ENCODE peak calls at places on chromosomes 13 and 19, in seven cellular contexts. R is body of pancreas, U is H54, S is IMR-90, Q is sigmoid colon, K is upper lobe of left lung, G is H1. M is an unnamed sample.

GRCh38 chr19:18293642-18294466 is 12.4 kb upstream of the JUND start:
- DNase-seq in K (no peak), Q (no peak), U (no peak), G (no peak), R (no peak), S (no peak), M (no peak)

GRCh38 chr13:29861694-29862110 is 11.3 kb upstream of the UBL3 start:
- DNase-seq in U (no peak), K (no peak), G (no peak), S (peak; percentile 97), Q (no peak), R (no peak), M (peak; percentile 51)

GRCh38 chr19:29658221-29658991 is 6.9 kb upstream of the PLEKHF1 start:
- DNase-seq in R (no peak), S (peak; percentile 38), Q (peak; percentile 18), U (no peak), G (no peak), K (no peak), M (no peak)

GRCh38 chr19:55255618-55256423 is 3.0 kb downstream of the PPP6R1 start:
- DNase-seq in S (peak; percentile 60), R (no peak), G (no peak), Q (no peak), U (peak; percentile 97), K (no peak), M (peak; percentile 85)

GRCh38 chr13:85541476-85541875 is 257.7 kb downstream of the SLITRK6 start:
- DNase-seq in K (no peak), U (no peak), R (no peak), Q (no peak), S (no peak), G (no peak), M (no peak)

GRCh38 chr19:49390978-49391304 is 2.9 kb downstream of the KASH5 start:
- DNase-seq in G (no peak), U (no peak), S (no peak), K (no peak), R (peak; percentile 88), Q (no peak), M (no peak)

GRCh38 chr19:41325947-41326706 is 16.2 kb downstream of the CCDC97 start:
- DNase-seq in K (no peak), G (peak; percentile 53), Q (no peak), U (no peak), R (peak; percentile 44), S (peak; percentile 80), M (no peak)

GRCh38 chr13:110409581-110409992 is 102.5 kb downstream of the COL4A2 start:
- DNase-seq in S (peak; percentile 68), R (no peak), G (no peak), K (no peak), U (peak; percentile 91), Q (no peak), M (no peak)

GRCh38 chr19:50430888-50431342 is 1.8 kb upstream of the MYBPC2 start:
- DNase-seq in U (no peak), K (no peak), R (no peak), Q (no peak), S (no peak), G (no peak), M (no peak)

GRCh38 chr19:41307090-41307875 is 2.7 kb upstream of the CCDC97 start:
- DNase-seq in R (no peak), Q (no peak), S (no peak), G (no peak), K (no peak), U (no peak), M (no peak)

GRCh38 chr19:55581145-55581827 is 638 bp upstream of the ZNF579 start:
- DNase-seq in R (no peak), U (no peak), G (peak; percentile 75), S (no peak), Q (no peak), K (no peak), M (no peak)

GRCh38 chr13:38372818-38373217 is 23.2 kb downstream of the UFM1 start:
- DNase-seq in S (no peak), U (no peak), R (no peak), Q (no peak), G (no peak), K (no peak), M (no peak)

GRCh38 chr13:50174630-50175029 is 159.4 kb downstream of the KCNRG start:
- DNase-seq in Q (no peak), R (no peak), S (no peak), G (no peak), U (no peak), K (no peak), M (no peak)

GRCh38 chr19:1533510-1534150 is 9.8 kb downstream of the PLK5 start:
- DNase-seq in R (no peak), S (no peak), K (no peak), U (no peak), Q (no peak), G (no peak), M (no peak)

GRCh38 chr13:18996221-18996620 is 185.4 kb downstream of the TUBA3C start:
- DNase-seq in R (no peak), Q (no peak), U (no peak), K (no peak), S (no peak), G (no peak), M (no peak)

GRCh38 chr19:50046649-50047503 is 21.1 kb downstream of the ZNF473 start:
- DNase-seq in K (peak; percentile 59), U (no peak), Q (peak; percentile 70), R (peak; percentile 72), G (peak; percentile 84), S (peak; percentile 18), M (no peak)

GRCh38 chr13:42119875-42120274 is 71.4 kb downstream of the DGKH start:
- DNase-seq in S (no peak), K (no peak), R (no peak), U (no peak), G (no peak), Q (no peak), M (no peak)

GRCh38 chr19:47230122-47230920 is 678 bp downstream of the BBC3 start:
- DNase-seq in S (peak; percentile 18), U (no peak), Q (peak; percentile 84), K (peak; percentile 72), R (peak; percentile 76), G (peak; percentile 93), M (no peak)

GRCh38 chr19:47231215-47232054 is 436 bp upstream of the BBC3 start:
- DNase-seq in R (peak; percentile 94), K (peak; percentile 95), Q (peak; percentile 95), U (no peak), G (peak; percentile 86), S (peak; percentile 90), M (peak; percentile 72)

GRCh38 chr19:47232422-47233211 is 1.6 kb upstream of the BBC3 start:
- DNase-seq in R (no peak), G (no peak), U (peak; percentile 75), K (no peak), S (peak; percentile 82), Q (no peak), M (no peak)

GRCh38 chr19:47229674-47230121 is 1.3 kb downstream of the BBC3 start:
- DNase-seq in Q (no peak), R (no peak), K (no peak), U (no peak), G (no peak), S (peak; percentile 37), M (peak; percentile 53)

GRCh38 chr19:47230921-47231214 is at the start of gene BBC3:
- DNase-seq in K (no peak), Q (no peak), S (no peak), G (no peak), U (no peak), R (no peak), M (no peak)
- TF ChIP-seq POLR2A in K (peak; percentile 84), Q (no peak), S (no peak), G (no peak), U (no peak), R (no peak), M (no peak)

GRCh38 chr19:54137913-54138776 is 583 bp downstream of the CNOT3 start:
- DNase-seq in Q (no peak), R (no peak), K (no peak), U (peak; percentile 67), S (no peak), G (peak; percentile 67), M (no peak)

GRCh38 chr19:54136086-54136863 is 1.3 kb upstream of the CNOT3 start:
- DNase-seq in U (peak; percentile 63), Q (no peak), R (no peak), K (no peak), S (peak; percentile 16), G (no peak), M (no peak)

GRCh38 chr19:54137114-54137912 is at the start of gene CNOT3:
- DNase-seq in G (peak; percentile 95), U (peak; percentile 100), K (peak; percentile 100), Q (peak; percentile 100), R (peak; percentile 99), S (peak; percentile 100), M (peak; percentile 100)

GRCh38 chr19:54138777-54139256 is 1.3 kb downstream of the CNOT3 start:
- DNase-seq in R (no peak), K (no peak), Q (no peak), U (no peak), G (no peak), S (no peak), M (no peak)

DNA sequence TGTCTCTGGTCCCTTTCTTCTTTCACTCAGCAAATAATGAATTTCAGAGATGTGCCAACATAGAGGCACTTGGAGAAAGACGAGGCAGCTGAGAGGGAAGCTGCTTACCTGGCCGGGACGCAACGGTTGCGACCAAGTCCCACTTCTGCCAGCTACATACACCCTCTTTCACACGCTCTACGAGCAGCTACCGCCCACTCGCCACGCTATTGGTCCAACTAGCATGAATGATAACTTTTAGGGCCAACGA is 773 bp upstream of the CNOT3 start:
- DNase-seq in G (no peak), S (no peak), Q (no peak), R (no peak), K (no peak), U (no peak), M (no peak)
- TF ChIP-seq POLR2A in G (peak; percentile 82), S (no peak), Q (no peak), R (peak; percentile 95), K (peak; percentile 71), U (peak; percentile 90), M (peak; percentile 69)

DNA sequence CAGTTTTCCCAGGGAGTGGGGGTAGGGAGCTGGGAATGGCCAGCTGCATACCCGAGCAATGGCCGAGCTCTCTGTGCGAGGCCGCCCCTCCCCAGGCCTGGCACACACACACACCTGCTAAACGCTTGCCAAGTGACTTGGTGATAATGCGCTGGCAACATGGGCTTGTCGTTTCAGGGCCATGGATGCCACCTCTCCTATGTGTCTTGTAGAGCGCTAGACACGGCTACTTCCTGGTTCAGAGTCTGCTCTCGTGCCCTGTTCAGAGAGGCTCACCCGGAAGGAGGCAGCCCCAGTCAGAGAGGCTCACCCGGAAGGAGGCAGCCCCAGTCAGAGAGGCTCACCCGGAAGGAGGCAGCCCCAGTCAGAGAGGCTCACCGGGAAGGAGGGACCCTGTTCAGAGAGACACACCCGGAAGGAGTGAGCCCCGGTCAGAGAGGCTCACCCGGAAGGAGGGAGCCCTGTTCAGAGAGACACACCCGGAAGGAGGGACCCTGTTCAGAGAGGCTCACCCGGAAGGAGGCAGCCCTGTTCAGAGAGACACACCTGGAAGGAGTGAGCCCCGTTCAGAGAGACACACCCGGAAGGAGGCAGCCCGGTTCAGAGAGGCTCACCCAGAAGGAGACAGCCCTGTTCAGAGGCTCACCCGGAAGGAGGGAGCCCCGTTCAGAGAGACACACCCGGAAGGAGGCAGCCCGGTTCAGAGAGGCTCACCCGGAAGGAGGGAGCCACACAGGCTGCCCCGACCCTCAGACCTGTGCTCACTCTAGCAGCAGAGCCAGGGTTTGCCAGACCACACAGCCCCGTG is 4.2 kb downstream of the ADPRHL1 start:
- DNase-seq in S (no peak), K (peak; percentile 78), R (peak; percentile 88), Q (peak; percentile 61), U (no peak), G (no peak), M (peak; percentile 96)
- TF ChIP-seq POLR2A in S (no peak), K (peak; percentile 9), R (peak; percentile 56), Q (no peak), U (no peak), G (no peak), M (peak; percentile 49)

GRCh38 chr19:10718205-10719196 is 622 bp downstream of the DNM2 start:
- DNase-seq in G (peak; percentile 72), U (no peak), R (peak; percentile 53), Q (no peak), S (peak; percentile 28), K (no peak), M (no peak)
- TF ChIP-seq POLR2A in G (no peak), U (peak; percentile 26), R (peak; percentile 35), Q (no peak), S (peak; percentile 50), K (no peak), M (no peak)

M was measured in A549.